ENCODE peak calls at places on chromosome 20, in ten cellular contexts. One of them, this sample, is unnamed.

GRCh38 chr20:40768105-40768504 is 79.1 kb upstream of the MAFB start:
- DNase-seq in right lobe of liver: no peak
- DNase-seq in A673: no peak
- DNase-seq in cardiac muscle cell: no peak
- DNase-seq in keratinocyte: no peak
- DNase-seq in naive thymus-derived CD4-positive, alpha-beta T cell: no peak
- DNase-seq in fibroblast of lung: no peak
- DNase-seq in CD8-positive, alpha-beta T cell: no peak
- DNase-seq in lung: no peak
- DNase-seq in trophoblast cell: no peak
- DNase-seq in this sample: no peak

GRCh38 chr20:36017034-36017951 is 48.9 kb downstream of the CNBD2 start:
- DNase-seq in cardiac muscle cell: peak; percentile 84
- DNase-seq in keratinocyte: no peak
- DNase-seq in CD8-positive, alpha-beta T cell: no peak
- DNase-seq in lung: peak; percentile 82
- DNase-seq in right lobe of liver: no peak
- DNase-seq in trophoblast cell: no peak
- DNase-seq in A673: peak; percentile 19
- DNase-seq in fibroblast of lung: peak; percentile 59
- DNase-seq in naive thymus-derived CD4-positive, alpha-beta T cell: no peak
- DNase-seq in this sample: peak; percentile 20

GRCh38 chr20:20977786-20978185 is 128.4 kb downstream of the LINC00237 start:
- DNase-seq in fibroblast of lung: no peak
- DNase-seq in A673: no peak
- DNase-seq in naive thymus-derived CD4-positive, alpha-beta T cell: no peak
- DNase-seq in cardiac muscle cell: no peak
- DNase-seq in keratinocyte: no peak
- DNase-seq in lung: no peak
- DNase-seq in CD8-positive, alpha-beta T cell: no peak
- DNase-seq in trophoblast cell: no peak
- DNase-seq in right lobe of liver: no peak
- DNase-seq in this sample: no peak

GRCh38 chr20:37687478-37687805 is 6.4 kb upstream of the CTNNBL1 start:
- DNase-seq in cardiac muscle cell: no peak
- DNase-seq in trophoblast cell: no peak
- DNase-seq in A673: no peak
- DNase-seq in right lobe of liver: no peak
- DNase-seq in keratinocyte: no peak
- DNase-seq in naive thymus-derived CD4-positive, alpha-beta T cell: no peak
- DNase-seq in lung: no peak
- DNase-seq in CD8-positive, alpha-beta T cell: no peak
- DNase-seq in fibroblast of lung: no peak
- DNase-seq in this sample: no peak

GRCh38 chr20:46423882-46424482 is 17.6 kb upstream of the ELMO2 start:
- DNase-seq in naive thymus-derived CD4-positive, alpha-beta T cell: no peak
- DNase-seq in lung: no peak
- DNase-seq in fibroblast of lung: no peak
- DNase-seq in trophoblast cell: no peak
- DNase-seq in right lobe of liver: no peak
- DNase-seq in CD8-positive, alpha-beta T cell: no peak
- DNase-seq in A673: no peak
- DNase-seq in cardiac muscle cell: peak; percentile 40
- DNase-seq in keratinocyte: no peak
- DNase-seq in this sample: no peak

GRCh38 chr20:46111028-46111835 is 6.9 kb upstream of the CD40 start:
- DNase-seq in keratinocyte: no peak
- DNase-seq in cardiac muscle cell: no peak
- DNase-seq in lung: peak; percentile 46
- DNase-seq in CD8-positive, alpha-beta T cell: no peak
- DNase-seq in fibroblast of lung: peak; percentile 44
- DNase-seq in trophoblast cell: peak; percentile 35
- DNase-seq in right lobe of liver: no peak
- DNase-seq in naive thymus-derived CD4-positive, alpha-beta T cell: no peak
- DNase-seq in A673: no peak
- DNase-seq in this sample: no peak

GRCh38 chr20:17344775-17345174 is 117.9 kb downstream of the PCSK2 start:
- DNase-seq in fibroblast of lung: no peak
- DNase-seq in cardiac muscle cell: no peak
- DNase-seq in right lobe of liver: no peak
- DNase-seq in keratinocyte: no peak
- DNase-seq in lung: no peak
- DNase-seq in trophoblast cell: no peak
- DNase-seq in CD8-positive, alpha-beta T cell: no peak
- DNase-seq in A673: no peak
- DNase-seq in naive thymus-derived CD4-positive, alpha-beta T cell: no peak
- DNase-seq in this sample: no peak

GRCh38 chr20:33076662-33077398 is 2.6 kb upstream of the BPIFB4 start:
- DNase-seq in naive thymus-derived CD4-positive, alpha-beta T cell: no peak
- DNase-seq in CD8-positive, alpha-beta T cell: no peak
- DNase-seq in A673: peak; percentile 9
- DNase-seq in fibroblast of lung: no peak
- DNase-seq in trophoblast cell: no peak
- DNase-seq in right lobe of liver: no peak
- DNase-seq in lung: no peak
- DNase-seq in cardiac muscle cell: no peak
- DNase-seq in keratinocyte: no peak
- DNase-seq in this sample: no peak

GRCh38 chr20:4026093-4026601 is 10.8 kb upstream of the RNF24 start:
- DNase-seq in keratinocyte: no peak
- DNase-seq in naive thymus-derived CD4-positive, alpha-beta T cell: no peak
- DNase-seq in CD8-positive, alpha-beta T cell: no peak
- DNase-seq in lung: no peak
- DNase-seq in A673: peak; percentile 73
- DNase-seq in trophoblast cell: no peak
- DNase-seq in cardiac muscle cell: peak; percentile 93
- DNase-seq in fibroblast of lung: peak; percentile 83
- DNase-seq in right lobe of liver: no peak
- DNase-seq in this sample: peak; percentile 36
- H3K27ac ChIP-seq in keratinocyte: peak overlapping the region; percentile 48
- H3K27ac ChIP-seq in naive thymus-derived CD4-positive, alpha-beta T cell: no peak overlapping the region
- H3K27ac ChIP-seq in CD8-positive, alpha-beta T cell: no peak overlapping the region
- H3K27ac ChIP-seq in lung: no peak overlapping the region
- H3K27ac ChIP-seq in A673: peak overlapping the region; percentile 25
- H3K27ac ChIP-seq in trophoblast cell: no peak overlapping the region
- H3K27ac ChIP-seq in cardiac muscle cell: no peak overlapping the region
- H3K27ac ChIP-seq in fibroblast of lung: peak overlapping the region; percentile 1
- H3K27ac ChIP-seq in right lobe of liver: no peak overlapping the region
- H3K27ac ChIP-seq in this sample: no peak overlapping the region

GRCh38 chr20:50395914-50396488 is 114.2 kb upstream of the PTPN1 start:
- DNase-seq in keratinocyte: no peak
- DNase-seq in CD8-positive, alpha-beta T cell: no peak
- DNase-seq in cardiac muscle cell: no peak
- DNase-seq in A673: no peak
- DNase-seq in trophoblast cell: no peak
- DNase-seq in fibroblast of lung: no peak
- DNase-seq in right lobe of liver: no peak
- DNase-seq in lung: no peak
- DNase-seq in naive thymus-derived CD4-positive, alpha-beta T cell: no peak
- DNase-seq in this sample: no peak
- H3K27ac ChIP-seq in keratinocyte: no peak overlapping the region
- H3K27ac ChIP-seq in CD8-positive, alpha-beta T cell: no peak overlapping the region
- H3K27ac ChIP-seq in cardiac muscle cell: peak overlapping the region; percentile 24
- H3K27ac ChIP-seq in A673: no peak overlapping the region
- H3K27ac ChIP-seq in trophoblast cell: no peak overlapping the region
- H3K27ac ChIP-seq in fibroblast of lung: no peak overlapping the region
- H3K27ac ChIP-seq in right lobe of liver: peak overlapping the region; percentile 93
- H3K27ac ChIP-seq in lung: peak overlapping the region; percentile 90
- H3K27ac ChIP-seq in naive thymus-derived CD4-positive, alpha-beta T cell: no peak overlapping the region
- H3K27ac ChIP-seq in this sample: peak overlapping the region; percentile 69

DNA sequence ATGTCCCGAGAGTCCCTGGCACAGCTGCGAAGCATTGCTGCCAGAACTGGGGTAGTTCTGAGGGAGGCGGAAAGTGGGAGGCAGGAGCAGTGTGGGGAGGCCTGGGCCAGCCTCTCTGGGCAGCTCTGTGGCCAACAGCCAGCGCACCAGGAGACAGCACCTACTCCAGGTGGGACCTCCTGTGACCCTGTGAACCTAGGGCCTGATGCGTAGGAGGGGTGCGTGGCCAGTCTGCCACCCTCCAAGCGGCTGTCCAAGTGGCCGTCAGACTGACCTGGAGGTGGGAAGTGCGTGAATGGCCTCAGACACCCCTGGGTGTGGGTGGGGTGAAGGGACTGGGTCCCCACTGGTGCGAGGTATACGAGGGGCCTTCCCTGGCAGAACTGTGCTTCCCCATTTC is 15.5 kb downstream of the SS18L1 start:
- DNase-seq in A673: no peak
- DNase-seq in right lobe of liver: no peak
- DNase-seq in CD8-positive, alpha-beta T cell: no peak
- DNase-seq in keratinocyte: no peak
- DNase-seq in cardiac muscle cell: no peak
- DNase-seq in lung: no peak
- DNase-seq in fibroblast of lung: no peak
- DNase-seq in naive thymus-derived CD4-positive, alpha-beta T cell: no peak
- DNase-seq in trophoblast cell: no peak
- DNase-seq in this sample: no peak
- H3K27ac ChIP-seq in A673: no peak overlapping the region
- H3K27ac ChIP-seq in right lobe of liver: no peak overlapping the region
- H3K27ac ChIP-seq in CD8-positive, alpha-beta T cell: no peak overlapping the region
- H3K27ac ChIP-seq in keratinocyte: no peak overlapping the region
- H3K27ac ChIP-seq in cardiac muscle cell: no peak overlapping the region
- H3K27ac ChIP-seq in lung: no peak overlapping the region
- H3K27ac ChIP-seq in fibroblast of lung: no peak overlapping the region
- H3K27ac ChIP-seq in naive thymus-derived CD4-positive, alpha-beta T cell: no peak overlapping the region
- H3K27ac ChIP-seq in trophoblast cell: no peak overlapping the region
- H3K27ac ChIP-seq in this sample: no peak overlapping the region

GRCh38 chr20:8152183-8152582 is 20.1 kb downstream of the PLCB1 start:
- DNase-seq in A673: peak; percentile 72
- DNase-seq in right lobe of liver: no peak
- DNase-seq in naive thymus-derived CD4-positive, alpha-beta T cell: no peak
- DNase-seq in cardiac muscle cell: peak; percentile 63
- DNase-seq in CD8-positive, alpha-beta T cell: no peak
- DNase-seq in lung: no peak
- DNase-seq in fibroblast of lung: peak; percentile 60
- DNase-seq in trophoblast cell: no peak
- DNase-seq in keratinocyte: no peak
- DNase-seq in this sample: no peak

GRCh38 chr20:8150591-8150990 is 18.5 kb downstream of the PLCB1 start:
- DNase-seq in fibroblast of lung: peak; percentile 52
- DNase-seq in trophoblast cell: no peak
- DNase-seq in keratinocyte: no peak
- DNase-seq in right lobe of liver: no peak
- DNase-seq in naive thymus-derived CD4-positive, alpha-beta T cell: no peak
- DNase-seq in CD8-positive, alpha-beta T cell: no peak
- DNase-seq in cardiac muscle cell: peak; percentile 40
- DNase-seq in lung: no peak
- DNase-seq in A673: no peak
- DNase-seq in this sample: no peak

GRCh38 chr20:8153281-8153908 is 21.3 kb downstream of the PLCB1 start:
- DNase-seq in right lobe of liver: no peak
- DNase-seq in naive thymus-derived CD4-positive, alpha-beta T cell: no peak
- DNase-seq in A673: peak; percentile 78
- DNase-seq in fibroblast of lung: peak; percentile 48
- DNase-seq in CD8-positive, alpha-beta T cell: no peak
- DNase-seq in cardiac muscle cell: peak; percentile 71
- DNase-seq in trophoblast cell: no peak
- DNase-seq in lung: no peak
- DNase-seq in keratinocyte: no peak
- DNase-seq in this sample: peak; percentile 13

GRCh38 chr20:8152847-8153246 is 20.8 kb downstream of the PLCB1 start:
- DNase-seq in fibroblast of lung: no peak
- DNase-seq in cardiac muscle cell: no peak
- DNase-seq in CD8-positive, alpha-beta T cell: no peak
- DNase-seq in naive thymus-derived CD4-positive, alpha-beta T cell: no peak
- DNase-seq in right lobe of liver: no peak
- DNase-seq in trophoblast cell: no peak
- DNase-seq in keratinocyte: no peak
- DNase-seq in lung: no peak
- DNase-seq in A673: no peak
- DNase-seq in this sample: no peak

GRCh38 chr20:8151371-8151770 is 19.3 kb downstream of the PLCB1 start:
- DNase-seq in cardiac muscle cell: peak; percentile 40
- DNase-seq in right lobe of liver: no peak
- DNase-seq in trophoblast cell: no peak
- DNase-seq in fibroblast of lung: no peak
- DNase-seq in keratinocyte: no peak
- DNase-seq in A673: no peak
- DNase-seq in naive thymus-derived CD4-positive, alpha-beta T cell: no peak
- DNase-seq in CD8-positive, alpha-beta T cell: no peak
- DNase-seq in lung: no peak
- DNase-seq in this sample: no peak
- H3K27ac ChIP-seq in cardiac muscle cell: no peak overlapping the region
- H3K27ac ChIP-seq in right lobe of liver: no peak overlapping the region
- H3K27ac ChIP-seq in trophoblast cell: no peak overlapping the region
- H3K27ac ChIP-seq in fibroblast of lung: no peak overlapping the region
- H3K27ac ChIP-seq in keratinocyte: no peak overlapping the region
- H3K27ac ChIP-seq in A673: peak overlapping the region; percentile 52
- H3K27ac ChIP-seq in naive thymus-derived CD4-positive, alpha-beta T cell: no peak overlapping the region
- H3K27ac ChIP-seq in CD8-positive, alpha-beta T cell: no peak overlapping the region
- H3K27ac ChIP-seq in lung: peak overlapping the region; percentile 2
- H3K27ac ChIP-seq in this sample: no peak overlapping the region

DNA sequence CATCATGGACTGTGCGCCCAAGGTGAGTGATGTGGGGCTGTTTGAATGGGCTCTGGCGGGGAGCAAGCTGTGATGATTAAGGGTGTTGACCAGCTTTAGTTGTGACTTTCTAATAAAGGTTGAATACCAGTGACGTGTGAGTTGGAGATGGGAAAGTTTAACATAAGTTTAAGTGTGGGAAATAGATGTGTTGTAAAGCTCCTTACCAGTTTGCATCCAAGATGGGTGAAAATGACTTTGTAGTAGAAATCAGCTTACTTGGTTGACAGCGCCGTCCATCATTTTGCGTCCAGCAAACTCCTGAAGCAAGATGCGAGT is 372 bp downstream of the CASS4 start:
- DNase-seq in A673: no peak
- DNase-seq in keratinocyte: no peak
- DNase-seq in right lobe of liver: no peak
- DNase-seq in naive thymus-derived CD4-positive, alpha-beta T cell: no peak
- DNase-seq in cardiac muscle cell: no peak
- DNase-seq in fibroblast of lung: no peak
- DNase-seq in lung: no peak
- DNase-seq in trophoblast cell: no peak
- DNase-seq in CD8-positive, alpha-beta T cell: no peak
- DNase-seq in this sample: no peak
- H3K27ac ChIP-seq in A673: no peak overlapping the region
- H3K27ac ChIP-seq in keratinocyte: no peak overlapping the region
- H3K27ac ChIP-seq in right lobe of liver: peak overlapping the region; percentile 65
- H3K27ac ChIP-seq in naive thymus-derived CD4-positive, alpha-beta T cell: peak overlapping the region; percentile 78
- H3K27ac ChIP-seq in cardiac muscle cell: no peak overlapping the region
- H3K27ac ChIP-seq in fibroblast of lung: peak overlapping the region; percentile 80
- H3K27ac ChIP-seq in lung: no peak overlapping the region
- H3K27ac ChIP-seq in trophoblast cell: no peak overlapping the region
- H3K27ac ChIP-seq in CD8-positive, alpha-beta T cell: peak overlapping the region; percentile 71
- H3K27ac ChIP-seq in this sample: no peak overlapping the region

GRCh38 chr20:62552613-62553012 is 76.8 kb upstream of the GATA5 start:
- DNase-seq in fibroblast of lung: no peak
- DNase-seq in trophoblast cell: no peak
- DNase-seq in right lobe of liver: no peak
- DNase-seq in cardiac muscle cell: no peak
- DNase-seq in A673: no peak
- DNase-seq in CD8-positive, alpha-beta T cell: no peak
- DNase-seq in naive thymus-derived CD4-positive, alpha-beta T cell: no peak
- DNase-seq in lung: no peak
- DNase-seq in keratinocyte: no peak
- DNase-seq in this sample: no peak
- H3K27ac ChIP-seq in fibroblast of lung: no peak overlapping the region
- H3K27ac ChIP-seq in trophoblast cell: no peak overlapping the region
- H3K27ac ChIP-seq in right lobe of liver: no peak overlapping the region
- H3K27ac ChIP-seq in cardiac muscle cell: peak overlapping the region; percentile 99
- H3K27ac ChIP-seq in A673: no peak overlapping the region
- H3K27ac ChIP-seq in CD8-positive, alpha-beta T cell: no peak overlapping the region
- H3K27ac ChIP-seq in naive thymus-derived CD4-positive, alpha-beta T cell: no peak overlapping the region
- H3K27ac ChIP-seq in lung: peak overlapping the region; percentile 85
- H3K27ac ChIP-seq in keratinocyte: no peak overlapping the region
- H3K27ac ChIP-seq in this sample: no peak overlapping the region

GRCh38 chr20:44716309-44717106 is 1.3 kb downstream of the CCN5 start:
- DNase-seq in A673: no peak
- DNase-seq in lung: no peak
- DNase-seq in naive thymus-derived CD4-positive, alpha-beta T cell: no peak
- DNase-seq in trophoblast cell: no peak
- DNase-seq in keratinocyte: no peak
- DNase-seq in right lobe of liver: no peak
- DNase-seq in fibroblast of lung: no peak
- DNase-seq in CD8-positive, alpha-beta T cell: no peak
- DNase-seq in cardiac muscle cell: no peak
- DNase-seq in this sample: no peak
- H3K27ac ChIP-seq in A673: no peak overlapping the region
- H3K27ac ChIP-seq in lung: no peak overlapping the region
- H3K27ac ChIP-seq in naive thymus-derived CD4-positive, alpha-beta T cell: no peak overlapping the region
- H3K27ac ChIP-seq in trophoblast cell: no peak overlapping the region
- H3K27ac ChIP-seq in keratinocyte: no peak overlapping the region
- H3K27ac ChIP-seq in right lobe of liver: no peak overlapping the region
- H3K27ac ChIP-seq in fibroblast of lung: no peak overlapping the region
- H3K27ac ChIP-seq in CD8-positive, alpha-beta T cell: no peak overlapping the region
- H3K27ac ChIP-seq in cardiac muscle cell: no peak overlapping the region
- H3K27ac ChIP-seq in this sample: no peak overlapping the region